ENCODE peak calls at places on chromosome 2, in six cellular contexts. Y is K562, W is OCI-LY7, Z is heart left ventricle, I is aorta, Q is IMR-90. D is an unnamed sample. For H3K36me3, the result is how much of the 10 kb centered on the place peaks cover.

GRCh38 chr2:237915576-237915975 is 51.2 kb upstream of the UBE2F start:
- DNase-seq in I (no peak), W (no peak), Y (no peak), Z (no peak), Q (no peak), D (no peak)

GRCh38 chr2:12761109-12761508 is 44.4 kb downstream of the TRIB2 start:
- DNase-seq in Y (no peak), I (no peak), Z (no peak), W (no peak), Q (no peak), D (no peak)

GRCh38 chr2:11068856-11069526 is 86.3 kb upstream of the SLC66A3 start:
- DNase-seq in I (no peak), Q (no peak), W (no peak), Z (no peak), Y (no peak), D (no peak)

GRCh38 chr2:111168528-111168929 is 47.8 kb downstream of the BCL2L11 start:
- DNase-seq in Y (peak), Z (no peak), Q (peak), W (peak), I (peak), D (no peak)

GRCh38 chr2:178517496-178517895 is 37.2 kb downstream of the PLEKHA3 start:
- DNase-seq in Y (no peak), I (no peak), Q (no peak), W (no peak), Z (no peak), D (no peak)

GRCh38 chr2:111135237-111135909 is 14.7 kb downstream of the BCL2L11 start:
- DNase-seq in Q (no peak), Z (no peak), W (no peak), Y (no peak), I (no peak), D (no peak)

GRCh38 chr2:120346667-120347358 is 877 bp downstream of the INHBB start:
- DNase-seq in Z (peak), I (no peak), W (no peak), Y (no peak), Q (peak), D (no peak)

GRCh38 chr2:27494284-27494943 is 586 bp downstream of the FNDC4 start:
- DNase-seq in I (peak), Q (peak), Z (peak), Y (peak), W (no peak), D (no peak)

GRCh38 chr2:47056374-47056773 is 98.7 kb downstream of the STPG4 start:
- DNase-seq in Q (peak), W (no peak), Z (peak), I (peak), Y (no peak), D (no peak)

GRCh38 chr2:12493031-12493513 is 223.7 kb upstream of the TRIB2 start:
- DNase-seq in Z (no peak), I (peak), Q (peak), Y (peak), W (no peak), D (peak)

GRCh38 chr2:84234103-84234502 is 225.0 kb downstream of the SUCLG1 start:
- DNase-seq in Q (no peak), Z (no peak), Y (no peak), W (no peak), I (no peak), D (no peak)

GRCh38 chr2:66305714-66306113 is 129.2 kb upstream of the MEIS1 start:
- DNase-seq in Y (no peak), I (peak), W (no peak), Q (peak), Z (peak), D (no peak)

GRCh38 chr2:64291181-64291580 is 147.0 kb upstream of the PELI1 start:
- DNase-seq in Y (no peak), Q (peak), W (no peak), I (peak), Z (no peak), D (no peak)
- H3K4me3 ChIP-seq in Y (no peak), Q (no peak), W (no peak), I (no peak), Z (no peak), D (no peak)

GRCh38 chr2:208279236-208279635 is 13.2 kb downstream of the PIKFYVE start:
- DNase-seq in W (no peak), Q (no peak), Z (no peak), I (no peak), Y (no peak), D (no peak)

GRCh38 chr2:208278549-208278948 is 12.5 kb downstream of the PIKFYVE start:
- DNase-seq in W (no peak), I (no peak), Q (no peak), Y (no peak), Z (no peak), D (no peak)

GRCh38 chr2:208280234-208280633 is 14.2 kb downstream of the PIKFYVE start:
- DNase-seq in Y (no peak), Z (no peak), W (no peak), I (no peak), Q (no peak), D (no peak)

GRCh38 chr2:208285853-208286252 is 19.8 kb downstream of the PIKFYVE start:
- DNase-seq in Z (no peak), W (no peak), I (no peak), Y (no peak), Q (no peak), D (no peak)

DNA sequence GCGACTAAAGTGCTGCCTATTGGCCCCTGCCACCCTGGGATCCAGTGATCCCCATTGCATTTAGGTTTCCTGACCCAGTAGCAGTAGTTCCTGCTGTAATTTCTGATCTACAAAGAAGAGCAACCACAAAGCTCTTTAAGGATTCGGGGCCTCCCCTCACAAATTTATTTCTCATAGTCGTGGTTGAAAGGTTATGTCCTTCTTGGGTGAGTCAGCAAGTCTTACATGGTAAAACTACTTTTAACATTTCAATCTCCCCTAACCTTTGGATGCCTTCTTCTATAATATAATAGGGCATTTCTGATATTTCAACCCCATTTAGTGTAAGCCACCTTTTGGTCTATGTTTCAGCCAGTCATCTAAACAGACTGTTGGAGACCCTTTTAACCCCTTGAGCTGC is 14.9 kb downstream of the PIKFYVE start:
- DNase-seq in W (no peak), Z (no peak), I (no peak), Q (peak), Y (no peak), D (no peak)
- H3K36me3 ChIP-seq in W (half or more), Z (under half), I (under half), Q (under half), Y (half or more), D (half or more)

GRCh38 chr2:204726831-204727230 is 181.6 kb downstream of the PARD3B start:
- DNase-seq in Y (no peak), Z (no peak), I (no peak), W (no peak), Q (peak), D (no peak)
- H3K4me3 ChIP-seq in Y (no peak), Z (no peak), I (no peak), W (no peak), Q (no peak), D (no peak)

GRCh38 chr2:85811850-85812735 is 58.3 kb downstream of the ATOH8 start:
- DNase-seq in Z (no peak), I (no peak), Q (no peak), Y (no peak), W (no peak), D (no peak)

GRCh38 chr2:85811173-85811849 is 57.5 kb downstream of the ATOH8 start:
- DNase-seq in Z (no peak), Q (peak), I (peak), W (no peak), Y (no peak), D (no peak)

GRCh38 chr2:85813211-85813977 is 59.6 kb downstream of the ATOH8 start:
- DNase-seq in Z (no peak), W (no peak), I (no peak), Q (no peak), Y (no peak), D (no peak)

GRCh38 chr2:85807756-85808155 is 54.0 kb downstream of the ATOH8 start:
- DNase-seq in Q (no peak), I (no peak), Y (no peak), Z (no peak), W (no peak), D (no peak)

DNA sequence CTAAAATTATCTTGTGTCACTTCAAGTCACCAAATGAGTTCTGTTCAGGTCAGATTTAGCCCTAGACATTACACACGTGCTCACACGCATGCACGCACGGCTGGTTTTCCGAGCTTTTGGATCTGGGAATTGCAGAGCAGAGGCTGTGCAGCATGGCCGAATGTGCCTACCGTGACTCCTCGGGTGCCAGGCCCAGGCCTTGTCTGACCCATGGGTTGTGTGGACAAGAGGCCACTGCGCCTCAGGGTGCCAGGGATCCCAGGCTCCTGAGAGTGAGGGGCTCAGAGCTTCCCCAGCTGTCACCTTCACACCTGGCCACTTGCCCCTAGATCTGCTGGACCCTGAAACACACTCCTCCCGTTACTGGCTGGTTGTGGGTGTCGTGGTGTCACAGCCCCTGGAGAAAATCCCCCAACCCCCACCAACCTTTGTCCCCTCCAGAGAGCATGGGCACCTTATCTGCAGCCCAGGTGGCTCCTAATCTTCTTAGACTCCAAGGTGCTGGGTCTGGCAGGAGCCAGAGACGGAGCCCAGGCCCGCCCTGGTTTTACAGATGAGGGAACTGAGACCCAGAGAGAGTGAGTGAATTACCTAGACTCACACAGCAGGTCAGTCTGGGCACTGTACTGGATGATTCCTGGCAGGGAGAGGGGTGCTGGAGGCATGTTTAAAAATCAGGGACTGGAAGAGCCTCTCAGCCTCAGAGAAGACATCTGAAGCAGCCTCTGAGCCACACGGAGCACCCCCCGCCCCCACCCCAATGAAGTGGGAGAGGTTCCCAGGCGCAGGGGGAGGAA is 56.8 kb downstream of the ATOH8 start:
- DNase-seq in Y (no peak), W (no peak), Q (no peak), Z (no peak), I (no peak), D (no peak)
- H3K36me3 ChIP-seq in Y (under half), W (under half), Q (under half), Z (under half), I (under half), D (under half)

GRCh38 chr2:112767693-112768380 is 3.4 kb upstream of the CKAP2L start:
- DNase-seq in Z (no peak), W (no peak), Q (no peak), I (no peak), Y (no peak), D (no peak)
- H3K4me3 ChIP-seq in Z (no peak), W (no peak), Q (no peak), I (no peak), Y (no peak), D (no peak)

GRCh38 chr2:55296393-55296792 is 27.4 kb upstream of the MTIF2 start:
- DNase-seq in Y (no peak), I (no peak), Q (no peak), Z (no peak), W (no peak), D (no peak)

GRCh38 chr2:55301277-55301676 is 32.2 kb upstream of the MTIF2 start:
- DNase-seq in Q (no peak), I (no peak), Z (no peak), W (no peak), Y (no peak), D (no peak)

GRCh38 chr2:55302241-55302640 is 33.2 kb upstream of the MTIF2 start:
- DNase-seq in I (no peak), Z (no peak), Q (no peak), Y (no peak), W (no peak), D (no peak)
- H3K36me3 ChIP-seq in I (under half), Z (under half), Q (under half), Y (half or more), W (half or more), D (under half)

D was measured in effector memory CD4-positive, alpha-beta T cell.